ENCODE peak calls at places on chromosomes 11 and 22, in five cellular contexts. O is cardiac muscle cell, Q is H1, E is body of pancreas, B is stomach. W is an unnamed sample.

GRCh38 chr11:128790200-128790599 is 76.9 kb downstream of the KCNJ1 start:
- DNase-seq in O (peak; percentile 96), E (peak; percentile 63), B (no peak), Q (no peak), W (no peak)

GRCh38 chr11:22690891-22691290 is 24.5 kb downstream of the GAS2 start:
- DNase-seq in Q (no peak), O (no peak), E (no peak), B (no peak), W (no peak)

GRCh38 chr11:43327987-43328386 is 16.2 kb downstream of the API5 start:
- DNase-seq in E (peak; percentile 7), B (peak; percentile 54), O (peak; percentile 89), Q (no peak), W (no peak)

GRCh38 chr22:45597460-45598192 is 74.0 kb upstream of the ATXN10 start:
- DNase-seq in Q (no peak), E (peak; percentile 45), B (peak; percentile 48), O (no peak), W (no peak)

GRCh38 chr11:99198215-99198614 is 177.5 kb downstream of the CNTN5 start:
- DNase-seq in B (no peak), Q (no peak), E (no peak), O (no peak), W (no peak)

GRCh38 chr11:17597770-17598169 is 50.7 kb downstream of the OTOG start:
- DNase-seq in E (no peak), O (no peak), B (peak; percentile 24), Q (peak; percentile 11), W (no peak)

GRCh38 chr11:28049338-28050216 is 58.4 kb downstream of the KIF18A start:
- DNase-seq in O (peak; percentile 18), E (no peak), Q (no peak), B (no peak), W (no peak)

GRCh38 chr11:94638278-94638901 is 71.2 kb downstream of the PIWIL4 start:
- DNase-seq in Q (peak; percentile 16), B (no peak), O (peak; percentile 7), E (no peak), W (no peak)

GRCh38 chr11:72864692-72865655 is 50.8 kb downstream of the ATG16L2 start:
- DNase-seq in Q (no peak), E (no peak), O (peak; percentile 84), B (no peak), W (no peak)

GRCh38 chr11:98307827-98308491 is 712.8 kb upstream of the CNTN5 start:
- DNase-seq in B (no peak), O (peak; percentile 6), E (no peak), Q (no peak), W (no peak)

GRCh38 chr11:91263698-91264097 is 960.9 kb upstream of the FAT3 start:
- DNase-seq in B (no peak), E (no peak), O (no peak), Q (no peak), W (no peak)

GRCh38 chr11:118289411-118289810 is 15.1 kb upstream of the CD3E start:
- DNase-seq in E (no peak), Q (no peak), O (no peak), B (no peak), W (no peak)

GRCh38 chr11:43585877-43586608 is 94.5 kb upstream of the HSD17B12 start:
- DNase-seq in O (no peak), Q (no peak), B (no peak), E (no peak), W (no peak)

GRCh38 chr22:45587638-45588481 is 83.8 kb upstream of the ATXN10 start:
- DNase-seq in B (no peak), E (no peak), Q (no peak), O (no peak), W (no peak)

GRCh38 chr22:30881361-30882180 is 87.0 kb downstream of the MORC2 start:
- DNase-seq in B (peak; percentile 54), E (peak; percentile 16), Q (no peak), O (peak; percentile 13), W (no peak)

GRCh38 chr11:115503083-115503885 is 931 bp downstream of the CADM1 start:
- DNase-seq in Q (peak; percentile 77), E (peak; percentile 66), O (peak; percentile 29), B (peak; percentile 69), W (no peak)

GRCh38 chr11:6298605-6299004 is 21.7 kb downstream of the CAVIN3 start:
- DNase-seq in Q (peak; percentile 81), O (peak; percentile 45), E (peak; percentile 85), B (peak; percentile 82), W (no peak)

GRCh38 chr22:21587803-21588611 is 20.5 kb downstream of the UBE2L3 start:
- DNase-seq in E (no peak), B (no peak), O (peak; percentile 46), Q (no peak), W (no peak)

GRCh38 chr11:76280151-76280881 is 74.0 kb upstream of the WNT11 start:
- DNase-seq in E (no peak), Q (no peak), O (no peak), B (no peak), W (no peak)

GRCh38 chr11:363948-364761 is 5.1 kb upstream of the B4GALNT4 start:
- DNase-seq in B (peak; percentile 78), O (no peak), Q (peak; percentile 89), E (peak; percentile 77), W (no peak)

GRCh38 chr22:27308513-27308912 is 493.0 kb downstream of the MN1 start:
- DNase-seq in E (no peak), O (no peak), Q (no peak), B (no peak), W (no peak)

GRCh38 chr11:57732661-57733060 is 8.6 kb upstream of the SELENOH start:
- DNase-seq in B (no peak), O (no peak), E (no peak), Q (no peak), W (no peak)

GRCh38 chr22:21981874-21982273 is 713 bp downstream of the TOP3B start:
- DNase-seq in B (no peak), E (no peak), Q (no peak), O (no peak), W (no peak)

GRCh38 chr11:106238704-106239360 is 161.4 kb downstream of the AASDHPPT start:
- DNase-seq in Q (no peak), E (peak; percentile 13), O (peak; percentile 29), B (no peak), W (no peak)

GRCh38 chr11:120267319-120267718 is 27.4 kb downstream of the POU2F3 start:
- DNase-seq in Q (no peak), E (no peak), O (no peak), B (no peak), W (no peak)

GRCh38 chr11:34600339-34601084 is 20.4 kb upstream of the EHF start:
- DNase-seq in Q (no peak), O (no peak), E (peak; percentile 83), B (peak; percentile 87), W (no peak)

GRCh38 chr11:86068138-86068861 is 584 bp downstream of the PICALM start:
- DNase-seq in B (peak; percentile 32), O (peak; percentile 50), E (peak; percentile 50), Q (peak; percentile 68), W (no peak)

GRCh38 chr22:19876941-19877625 is 22.4 kb upstream of the GNB1L start:
- DNase-seq in E (peak; percentile 4), Q (peak; percentile 44), O (no peak), B (no peak), W (no peak)

GRCh38 chr11:125923012-125923579 is 18.8 kb downstream of the DDX25 start:
- DNase-seq in E (peak; percentile 71), B (peak; percentile 63), Q (no peak), O (peak; percentile 80), W (no peak)

GRCh38 chr11:67368621-67369020 is 4.8 kb downstream of the CLCF1 start:
- DNase-seq in O (no peak), B (no peak), Q (no peak), E (no peak), W (no peak)

GRCh38 chr11:22633354-22633902 is 7.8 kb upstream of the FANCF start:
- DNase-seq in O (no peak), B (no peak), Q (no peak), E (no peak), W (no peak)

GRCh38 chr22:33922268-33922667 is 2.0 kb upstream of the LARGE1 start:
- DNase-seq in Q (no peak), B (peak; percentile 55), O (peak; percentile 40), E (peak; percentile 57), W (no peak)

GRCh38 chr11:13152264-13152663 is 125.3 kb upstream of the BMAL1 start:
- DNase-seq in O (no peak), Q (no peak), E (no peak), B (no peak), W (no peak)

GRCh38 chr11:71055925-71056324 is 196.5 kb downstream of the SHANK2 start:
- DNase-seq in O (no peak), B (no peak), E (no peak), Q (no peak), W (no peak)
- H3K9me3 ChIP-seq in O (no peaks in the 10 kb centered on the region), B (no peaks in the 10 kb centered on the region), E (no peaks in the 10 kb centered on the region), Q (no peaks in the 10 kb centered on the region), W (no peaks in the 10 kb centered on the region)

GRCh38 chr11:66068154-66068821 is 1.8 kb upstream of the PACS1 start:
- DNase-seq in B (peak; percentile 73), E (peak; percentile 81), Q (peak; percentile 94), O (peak; percentile 81), W (peak; percentile 67)
- H3K4me3 ChIP-seq in B (no peak overlapping the region), E (no peak overlapping the region), Q (no peak overlapping the region), O (no peak overlapping the region), W (no peak overlapping the region)

GRCh38 chr22:47420211-47420610 is 657.8 kb downstream of the TBC1D22A start:
- DNase-seq in Q (no peak), O (no peak), E (no peak), B (no peak), W (no peak)
- H3K9me3 ChIP-seq in Q (peaks cover 86% of the 10 kb centered on the region), O (no peaks in the 10 kb centered on the region), E (no peaks in the 10 kb centered on the region), B (no peaks in the 10 kb centered on the region), W (peaks cover 29% of the 10 kb centered on the region)

GRCh38 chr11:122097419-122098001 is 18.5 kb downstream of the BLID start:
- DNase-seq in B (no peak), O (peak; percentile 71), E (no peak), Q (no peak), W (no peak)
- H3K4me3 ChIP-seq in B (peak overlapping the region; percentile 46), O (peak overlapping the region; percentile 61), E (no peak overlapping the region), Q (peak overlapping the region; percentile 19), W (no peak overlapping the region)

GRCh38 chr22:48391171-48391711 is 1436.4 kb downstream of the BRD1 start:
- DNase-seq in E (no peak), B (no peak), Q (peak; percentile 35), O (no peak), W (no peak)
- H3K9me3 ChIP-seq in E (no peaks in the 10 kb centered on the region), B (no peaks in the 10 kb centered on the region), Q (no peaks in the 10 kb centered on the region), O (no peaks in the 10 kb centered on the region), W (peaks cover 11% of the 10 kb centered on the region)

DNA sequence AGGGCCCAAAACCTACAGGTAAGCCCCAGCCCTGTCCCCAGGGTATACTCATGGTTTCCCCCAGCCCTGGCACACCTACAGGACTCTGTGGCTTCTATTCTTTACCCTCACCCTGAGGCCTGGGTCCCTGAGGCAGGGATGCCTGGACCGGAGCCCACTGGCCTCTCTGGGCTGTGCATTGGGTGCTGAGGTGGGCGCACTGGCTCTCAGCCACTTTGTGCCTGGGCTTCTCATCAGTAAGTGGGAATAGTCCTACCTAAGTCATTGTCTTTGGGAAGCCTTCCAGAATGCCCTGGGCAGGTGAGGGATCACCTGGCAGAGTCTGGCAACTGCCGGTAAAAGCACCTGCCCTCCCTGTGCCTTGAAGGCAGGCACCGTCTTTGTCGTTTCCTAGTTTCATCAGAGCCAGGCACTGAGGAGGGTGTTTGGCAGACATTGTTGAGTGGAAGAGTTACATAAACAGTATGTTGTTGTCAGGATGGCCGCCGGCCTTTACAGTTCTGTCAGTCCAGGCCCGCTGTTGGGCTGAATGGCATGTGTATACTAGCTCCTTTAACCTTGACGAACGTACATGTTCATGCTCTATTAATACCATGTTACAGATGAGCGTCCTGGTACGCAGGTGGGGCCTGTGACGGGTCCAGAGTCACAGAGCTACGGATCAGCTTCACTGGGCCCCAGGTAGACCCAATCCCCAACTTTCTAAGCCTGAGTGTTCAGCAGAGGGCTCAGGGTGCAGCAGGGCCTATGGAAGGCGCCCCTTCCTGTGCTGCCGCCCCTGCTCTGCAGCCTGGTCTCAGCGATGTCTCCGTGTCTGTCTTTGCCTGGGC is 23.0 kb downstream of the SHANK3 start:
- DNase-seq in E (peak; percentile 3), Q (no peak), O (no peak), B (no peak), W (no peak)
- H3K4me3 ChIP-seq in E (no peak overlapping the region), Q (no peak overlapping the region), O (no peak overlapping the region), B (no peak overlapping the region), W (no peak overlapping the region)

W was measured in iPS DF 6.9.